ENCODE peak calls at places on chromosomes 5 and 9, in eight cellular contexts. T is NB4, Y is cardiac fibroblast, P is brain microvascular endothelial cell, F is A549, K is WERI-Rb-1, M is HCT116, D is lung. E is an unnamed sample.

GRCh38 chr9:130741831-130742449 is 48.4 kb downstream of the EXOSC2 start:
- DNase-seq in T (no peak), Y (peak), P (peak), F (peak), K (no peak), M (no peak), D (no peak), E (peak)

GRCh38 chr5:63170496-63170895 is 591.9 kb downstream of the LRRC70 start:
- DNase-seq in T (no peak), Y (no peak), P (no peak), F (no peak), K (no peak), M (no peak), D (no peak), E (no peak)

GRCh38 chr5:90916947-90917800 is 358.6 kb downstream of the ADGRV1 start:
- DNase-seq in T (no peak), Y (no peak), P (no peak), F (no peak), K (no peak), M (no peak), D (no peak), E (no peak)

GRCh38 chr9:462611-463010 is 247.9 kb downstream of the DOCK8 start:
- DNase-seq in T (no peak), Y (no peak), P (no peak), F (no peak), K (no peak), M (no peak), D (no peak), E (no peak)

GRCh38 chr5:180112101-180112861 is 40.7 kb upstream of the RNF130 start:
- DNase-seq in T (no peak), Y (no peak), P (no peak), F (no peak), K (no peak), M (no peak), D (no peak), E (no peak)

GRCh38 chr9:27033815-27034403 is 28.4 kb upstream of the LRRC19 start:
- DNase-seq in T (peak), Y (peak), P (peak), F (peak), K (peak), M (peak), D (peak), E (peak)

GRCh38 chr9:34010979-34011378 is 37.7 kb downstream of the UBAP2 start:
- DNase-seq in T (peak), Y (peak), P (no peak), F (peak), K (no peak), M (peak), D (no peak), E (no peak)

GRCh38 chr9:78562021-78562420 is 265.1 kb downstream of the PSAT1 start:
- DNase-seq in T (no peak), Y (no peak), P (peak), F (no peak), K (no peak), M (no peak), D (no peak), E (no peak)

GRCh38 chr9:121233906-121234901 is 32.5 kb upstream of the RAB14 start:
- DNase-seq in T (peak), Y (peak), P (peak), F (no peak), K (no peak), M (no peak), D (no peak), E (peak)

GRCh38 chr5:22560115-22560514 is 293.0 kb downstream of the CDH12 start:
- DNase-seq in T (no peak), Y (peak), P (peak), F (peak), K (no peak), M (no peak), D (no peak), E (peak)

GRCh38 chr5:132457371-132458225 is 33.0 kb downstream of the IRF1 start:
- DNase-seq in T (peak), Y (peak), P (peak), F (no peak), K (no peak), M (no peak), D (no peak), E (peak)

GRCh38 chr5:111961867-111962266 is 204.9 kb upstream of the NREP start:
- DNase-seq in T (peak), Y (peak), P (no peak), F (no peak), K (no peak), M (no peak), D (no peak), E (no peak)

GRCh38 chr5:422323-423232 is 20.4 kb upstream of the EXOC3 start:
- DNase-seq in T (peak), Y (no peak), P (no peak), F (no peak), K (no peak), M (no peak), D (no peak), E (no peak)

GRCh38 chr5:50684721-50685120 is 18.3 kb downstream of the PARP8 start:
- DNase-seq in T (no peak), Y (no peak), P (no peak), F (no peak), K (no peak), M (no peak), D (no peak), E (no peak)

GRCh38 chr5:42894057-42894456 is 82.4 kb upstream of the SELENOP start:
- DNase-seq in T (no peak), Y (no peak), P (no peak), F (peak), K (no peak), M (no peak), D (no peak), E (peak)

GRCh38 chr5:175654346-175654745 is 3.5 kb upstream of the HRH2 start:
- DNase-seq in T (no peak), Y (no peak), P (no peak), F (no peak), K (no peak), M (no peak), D (no peak), E (no peak)

GRCh38 chr5:175681045-175681974 is 23.4 kb downstream of the HRH2 start:
- DNase-seq in T (peak), Y (peak), P (no peak), F (no peak), K (peak), M (no peak), D (no peak), E (no peak)

GRCh38 chr9:75885652-75886051 is 4.8 kb upstream of the PCSK5 start:
- DNase-seq in T (no peak), Y (no peak), P (no peak), F (no peak), K (no peak), M (no peak), D (no peak), E (peak)

GRCh38 chr9:111720170-111720569 is 58.8 kb downstream of the GNG10 start:
- DNase-seq in T (peak), Y (no peak), P (no peak), F (no peak), K (no peak), M (no peak), D (no peak), E (no peak)

GRCh38 chr9:90925581-90926257 is 124.1 kb downstream of the SYK start:
- DNase-seq in T (no peak), Y (peak), P (peak), F (peak), K (no peak), M (no peak), D (no peak), E (peak)

GRCh38 chr5:37926732-37927131 is 86.9 kb upstream of the GDNF start:
- DNase-seq in T (peak), Y (peak), P (no peak), F (no peak), K (peak), M (no peak), D (no peak), E (peak)

DNA sequence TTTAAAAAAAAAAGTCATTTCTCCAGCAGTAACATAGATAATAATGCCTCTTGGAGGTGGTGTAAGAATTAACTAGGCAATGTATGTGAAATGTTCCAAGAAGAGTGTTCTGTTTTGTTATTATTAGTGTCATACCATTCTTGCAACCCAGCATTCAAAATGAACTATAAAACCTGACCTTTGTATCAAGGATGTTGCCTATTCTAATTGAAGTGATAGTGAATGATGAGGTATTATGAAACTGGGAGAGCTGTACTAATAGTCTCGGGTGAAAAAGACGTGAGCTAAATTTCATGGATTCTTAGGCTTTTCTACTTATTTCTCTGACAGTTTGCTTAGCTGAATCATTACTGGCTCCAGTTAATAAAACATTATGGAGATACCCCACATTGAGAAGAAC is 224.6 kb downstream of the CD180 start:
- DNase-seq in T (no peak), Y (no peak), P (no peak), F (no peak), K (no peak), M (no peak), D (no peak), E (no peak)
- TF ChIP-seq CTCF in T (no peak), Y (no peak), P (no peak), F (no peak), K (no peak), M (no peak), D (no peak), E (no peak)

GRCh38 chr5:14250094-14250777 is 107.1 kb downstream of the TRIO start:
- DNase-seq in T (peak), Y (peak), P (peak), F (peak), K (peak), M (no peak), D (no peak), E (peak)
- H3K4me3 ChIP-seq in T (no peak), Y (peak), P (no peak), F (no peak), K (peak), M (no peak), D (no peak), E (peak)

DNA sequence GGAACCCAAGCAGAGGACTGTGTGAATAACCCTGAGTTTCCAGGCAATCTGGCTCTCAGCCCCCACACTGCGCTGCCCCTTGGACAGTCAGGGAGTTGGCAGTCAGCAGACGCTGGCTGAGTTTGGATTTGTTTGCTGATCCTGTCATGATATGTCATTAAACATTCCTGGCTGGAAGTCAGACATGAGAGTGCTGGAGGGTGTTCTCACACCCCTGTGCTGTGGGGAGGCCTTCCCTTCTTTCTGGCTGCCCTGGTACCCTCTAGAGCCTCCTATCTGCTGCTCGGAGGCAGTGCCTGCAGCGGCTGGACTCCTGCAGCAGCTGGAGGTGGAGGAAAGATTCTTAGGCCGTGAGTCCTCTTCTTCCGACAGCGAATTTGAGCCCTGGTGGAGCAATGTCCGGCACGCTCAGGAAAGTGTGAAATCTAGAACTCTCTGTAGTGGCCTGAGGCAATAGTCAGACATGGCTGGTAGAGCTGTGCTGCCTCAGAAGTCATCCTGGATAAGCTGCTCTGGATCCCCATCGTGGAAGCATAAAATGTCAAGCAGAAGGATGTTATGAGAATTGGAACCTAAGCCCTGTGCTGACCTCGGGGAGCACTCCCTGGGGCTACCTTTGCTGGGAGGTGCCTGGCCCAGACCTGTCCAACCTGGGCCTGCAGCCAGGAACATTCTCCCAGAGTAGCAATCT is 72.0 kb downstream of the PDE8B start:
- DNase-seq in T (no peak), Y (peak), P (peak), F (peak), K (no peak), M (no peak), D (no peak), E (peak)
- TF ChIP-seq CTCF in T (no peak), Y (no peak), P (peak), F (no peak), K (peak), M (no peak), D (no peak), E (peak)

DNA sequence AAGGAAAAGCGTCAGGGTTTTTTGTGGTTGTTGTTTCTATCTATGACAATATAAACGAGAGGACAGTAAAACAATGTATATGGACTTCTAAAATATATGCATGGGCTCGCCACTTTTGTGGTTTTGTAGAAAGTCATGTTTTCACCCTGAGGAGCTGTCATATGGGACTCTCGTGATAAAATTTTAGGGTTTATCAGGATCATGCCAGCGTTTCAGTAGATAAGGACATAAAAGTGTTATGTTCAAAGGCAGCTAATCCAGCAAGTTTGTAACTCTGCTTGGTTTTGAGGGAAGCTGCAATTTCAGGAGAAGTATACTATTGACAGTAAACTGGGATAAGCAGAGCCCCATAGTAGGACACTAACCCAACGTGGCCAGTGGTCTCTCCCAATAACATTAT is 120.3 kb downstream of the CDC42SE2 start:
- DNase-seq in T (no peak), Y (no peak), P (no peak), F (no peak), K (no peak), M (no peak), D (no peak), E (no peak)
- H3K4me3 ChIP-seq in T (no peak), Y (no peak), P (no peak), F (no peak), K (no peak), M (no peak), D (no peak), E (no peak)

DNA sequence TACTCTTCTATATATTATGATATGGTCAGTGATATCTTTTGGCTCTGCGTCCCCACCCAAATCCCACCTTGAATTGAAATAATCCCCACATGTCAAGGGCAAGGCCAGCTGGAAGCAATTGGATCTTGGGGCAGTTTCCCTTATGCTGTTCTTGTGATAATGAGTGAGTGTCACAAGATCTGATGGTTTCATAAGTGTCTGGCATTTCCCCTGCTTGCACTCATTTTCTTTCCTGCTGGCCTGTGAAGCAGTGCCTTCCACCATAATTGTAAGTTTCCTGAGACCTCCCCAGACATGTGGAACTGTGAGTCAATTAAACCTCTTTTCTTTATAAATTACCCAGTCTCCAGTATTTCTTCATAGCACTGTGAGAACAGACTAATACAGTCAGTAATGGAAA is 45.0 kb upstream of the TNC start:
- DNase-seq in T (no peak), Y (peak), P (no peak), F (no peak), K (no peak), M (no peak), D (no peak), E (peak)
- TF ChIP-seq CTCF in T (no peak), Y (no peak), P (no peak), F (no peak), K (no peak), M (no peak), D (no peak), E (no peak)

GRCh38 chr9:126615251-126615790 is 1.6 kb downstream of the LMX1B start:
- DNase-seq in T (no peak), Y (peak), P (no peak), F (no peak), K (no peak), M (no peak), D (peak), E (peak)
- H3K4me3 ChIP-seq in T (no peak), Y (no peak), P (no peak), F (no peak), K (peak), M (no peak), D (no peak), E (no peak)

GRCh38 chr9:135961277-135961705 is at the start of gene UBAC1:
- DNase-seq in T (peak), Y (peak), P (peak), F (peak), K (peak), M (peak), D (peak), E (peak)
- TF ChIP-seq CTCF in T (no peak), Y (peak), P (peak), F (peak), K (peak), M (no peak), D (peak), E (peak)

GRCh38 chr5:143019614-143020515 is 249.7 kb downstream of the ARHGAP26 start:
- DNase-seq in T (no peak), Y (no peak), P (no peak), F (no peak), K (peak), M (no peak), D (no peak), E (no peak)
- H3K4me3 ChIP-seq in T (no peak), Y (no peak), P (no peak), F (no peak), K (no peak), M (no peak), D (no peak), E (no peak)

GRCh38 chr5:80701597-80701996 is 46.8 kb upstream of the DHFR start:
- DNase-seq in T (no peak), Y (peak), P (no peak), F (no peak), K (no peak), M (no peak), D (no peak), E (no peak)

GRCh38 chr5:80696450-80696849 is 41.7 kb upstream of the DHFR start:
- DNase-seq in T (no peak), Y (no peak), P (no peak), F (no peak), K (no peak), M (no peak), D (no peak), E (no peak)

GRCh38 chr5:80695666-80696065 is 40.9 kb upstream of the DHFR start:
- DNase-seq in T (no peak), Y (no peak), P (no peak), F (no peak), K (no peak), M (no peak), D (no peak), E (no peak)

GRCh38 chr5:80697100-80697499 is 42.3 kb upstream of the DHFR start:
- DNase-seq in T (no peak), Y (no peak), P (no peak), F (no peak), K (no peak), M (no peak), D (no peak), E (no peak)

GRCh38 chr5:80698369-80698768 is 43.6 kb upstream of the DHFR start:
- DNase-seq in T (no peak), Y (no peak), P (no peak), F (no peak), K (no peak), M (no peak), D (no peak), E (no peak)
- TF ChIP-seq CTCF in T (no peak), Y (no peak), P (no peak), F (no peak), K (no peak), M (no peak), D (no peak), E (no peak)